ENCODE peak calls at places on chromosome 22, in seven cellular contexts. G is SK-N-SH, E is K562, Y is GM12878, A is HCT116, J is HepG2, W is H1. I is an unnamed sample.

GRCh38 chr22:19998232-19998951 is 18.2 kb downstream of the ARVCF start:
- DNase-seq in Y (no peak), A (no peak), E (no peak), J (no peak), G (peak), W (no peak), I (no peak)

GRCh38 chr22:25360411-25360810 is 141.0 kb downstream of the CRYBB2 start:
- DNase-seq in A (no peak), E (no peak), G (no peak), Y (no peak), W (no peak), J (no peak), I (no peak)

GRCh38 chr22:23154461-23154860 is 9.2 kb downstream of the RAB36 start:
- DNase-seq in G (no peak), Y (no peak), A (no peak), E (peak), J (no peak), W (no peak), I (no peak)

GRCh38 chr22:19822301-19823117 is 32.2 kb downstream of the GNB1L start:
- DNase-seq in J (no peak), W (peak), Y (no peak), G (peak), E (no peak), A (no peak), I (no peak)

GRCh38 chr22:49573109-49573765 is 254.4 kb downstream of the BRD1 start:
- DNase-seq in G (no peak), A (no peak), Y (no peak), W (no peak), E (no peak), J (no peak), I (no peak)

GRCh38 chr22:30382340-30382739 is 4.9 kb downstream of the RNF215 start:
- DNase-seq in E (no peak), J (no peak), Y (no peak), W (no peak), A (no peak), G (no peak), I (no peak)

GRCh38 chr22:25062378-25063095 is 110.0 kb downstream of the KIAA1671 start:
- DNase-seq in Y (no peak), W (no peak), E (no peak), G (peak), J (no peak), A (no peak), I (no peak)

GRCh38 chr22:46915978-46916730 is 153.7 kb downstream of the TBC1D22A start:
- DNase-seq in E (no peak), Y (no peak), G (no peak), J (no peak), A (no peak), W (peak), I (no peak)

GRCh38 chr22:37427128-37427710 is at the start of gene ELFN2:
- DNase-seq in W (no peak), G (peak), A (no peak), J (no peak), Y (no peak), E (no peak), I (no peak)

GRCh38 chr22:19497245-19497644 is 17.5 kb downstream of the CDC45 start:
- DNase-seq in W (no peak), A (no peak), E (peak), G (no peak), Y (no peak), J (no peak), I (no peak)

GRCh38 chr22:31906569-31906968 is 37.8 kb upstream of the YWHAH start:
- DNase-seq in E (no peak), W (no peak), A (no peak), J (no peak), G (no peak), Y (no peak), I (no peak)

GRCh38 chr22:45235101-45235777 is 5.5 kb downstream of the KIAA0930 start:
- DNase-seq in A (no peak), E (no peak), G (no peak), J (no peak), W (no peak), Y (peak), I (no peak)

GRCh38 chr22:33922268-33922667 is 2.0 kb upstream of the LARGE1 start:
- DNase-seq in A (no peak), Y (no peak), E (no peak), G (no peak), W (no peak), J (peak), I (no peak)

GRCh38 chr22:49616356-49617231 is 211.1 kb downstream of the BRD1 start:
- DNase-seq in Y (no peak), A (no peak), G (no peak), E (no peak), W (no peak), J (no peak), I (no peak)

GRCh38 chr22:38257170-38257569 is 15.6 kb downstream of the TMEM184B start:
- DNase-seq in A (no peak), E (no peak), J (no peak), G (no peak), W (no peak), Y (no peak), I (no peak)

GRCh38 chr22:31126128-31126868 is 3.5 kb downstream of the INPP5J start:
- DNase-seq in Y (no peak), J (no peak), E (no peak), G (no peak), A (no peak), W (no peak), I (no peak)

GRCh38 chr22:37228106-37229011 is 15.7 kb downstream of the RAC2 start:
- DNase-seq in J (no peak), A (peak), G (no peak), E (no peak), W (no peak), Y (no peak), I (no peak)

GRCh38 chr22:21876486-21877176 is 9.2 kb upstream of the MAPK1 start:
- DNase-seq in G (peak), W (no peak), E (peak), J (no peak), Y (no peak), A (no peak), I (no peak)

GRCh38 chr22:50145741-50146439 is 24.6 kb upstream of the PANX2 start:
- DNase-seq in G (peak), W (no peak), Y (no peak), E (no peak), J (no peak), A (no peak), I (no peak)

GRCh38 chr22:19818264-19819208 is 36.1 kb downstream of the GNB1L start:
- DNase-seq in E (no peak), A (no peak), G (peak), Y (no peak), J (no peak), W (peak), I (no peak)

GRCh38 chr22:40443675-40444482 is 73.5 kb downstream of the SGSM3 start:
- DNase-seq in E (no peak), A (no peak), G (no peak), J (no peak), Y (no peak), W (no peak), I (no peak)

GRCh38 chr22:37735054-37735453 is 38.2 kb downstream of the TRIOBP start:
- DNase-seq in G (peak), A (no peak), J (peak), W (peak), Y (no peak), E (peak), I (no peak)

GRCh38 chr22:33381531-33382406 is 323.6 kb upstream of the SYN3 start:
- DNase-seq in W (no peak), Y (no peak), A (no peak), E (peak), G (no peak), J (no peak), I (no peak)

GRCh38 chr22:31248138-31248745 is 36.1 kb downstream of the LIMK2 start:
- DNase-seq in Y (no peak), E (peak), J (no peak), A (no peak), W (peak), G (peak), I (no peak)

GRCh38 chr22:20062766-20063083 is 17.3 kb upstream of the DGCR8 start:
- DNase-seq in Y (no peak), G (no peak), A (peak), J (no peak), W (no peak), E (no peak), I (no peak)

GRCh38 chr22:24433868-24434471 is 6.6 kb downstream of the ADORA2A start:
- DNase-seq in E (no peak), Y (peak), J (no peak), W (no peak), G (peak), A (no peak), I (no peak)

GRCh38 chr22:41280065-41280464 is 5.9 kb downstream of the RANGAP1 start:
- DNase-seq in E (no peak), A (no peak), J (no peak), G (no peak), W (no peak), Y (no peak), I (no peak)

GRCh38 chr22:32862936-32863661 is 61.6 kb downstream of the TIMP3 start:
- DNase-seq in J (no peak), A (no peak), W (no peak), Y (no peak), E (no peak), G (no peak), I (no peak)

GRCh38 chr22:41106122-41106968 is 14.0 kb downstream of the EP300 start:
- DNase-seq in G (no peak), Y (no peak), J (peak), E (no peak), W (no peak), A (no peak), I (no peak)

GRCh38 chr22:37457093-37457893 is 28.9 kb downstream of the MFNG start:
- DNase-seq in Y (peak), W (peak), E (peak), G (peak), A (peak), J (peak), I (peak)

GRCh38 chr22:22556995-22557925 is 1.8 kb downstream of the PRAME start:
- DNase-seq in E (peak), A (no peak), Y (no peak), W (no peak), G (peak), J (no peak), I (no peak)

GRCh38 chr22:18070556-18071306 is 7.1 kb upstream of the PEX26 start:
- DNase-seq in Y (no peak), G (no peak), J (peak), A (no peak), E (no peak), W (peak), I (no peak)

GRCh38 chr22:39254789-39255298 is 10.1 kb upstream of the PDGFB start:
- DNase-seq in A (no peak), Y (peak), G (no peak), J (no peak), E (no peak), W (no peak), I (no peak)

GRCh38 chr22:19984201-19984753 is 32.3 kb downstream of the ARVCF start:
- DNase-seq in A (peak), W (no peak), Y (no peak), E (peak), J (no peak), G (no peak), I (peak)

GRCh38 chr22:30150212-30150611 is 69.9 kb downstream of the HORMAD2 start:
- DNase-seq in J (no peak), G (no peak), Y (no peak), A (no peak), W (no peak), E (no peak), I (no peak)

GRCh38 chr22:40890881-40891280 is 29.0 kb upstream of the DNAJB7 start:
- DNase-seq in W (no peak), J (no peak), E (no peak), G (no peak), Y (no peak), A (no peak), I (no peak)

GRCh38 chr22:50399751-50400331 is 56.7 kb downstream of the PPP6R2 start:
- DNase-seq in A (peak), W (peak), J (peak), G (peak), E (peak), Y (no peak), I (no peak)

DNA sequence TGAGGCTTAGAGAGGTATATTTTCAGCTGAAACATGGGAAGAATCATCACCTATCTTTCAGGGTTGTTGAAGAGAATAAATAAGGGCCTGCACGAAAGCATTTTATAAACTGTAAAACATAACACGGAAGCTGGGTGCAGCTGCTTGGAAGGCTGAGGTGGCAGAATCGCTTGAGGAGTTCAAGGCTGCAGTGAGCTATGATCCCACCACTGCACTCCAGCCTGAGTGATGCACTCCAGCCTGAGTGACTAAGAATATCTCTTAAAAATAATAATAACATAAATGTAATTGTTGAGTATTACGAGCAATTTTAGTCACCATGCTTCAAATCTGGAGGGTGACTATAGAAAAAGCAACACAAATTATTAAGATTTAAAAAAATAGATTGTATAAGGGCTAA is 16.3 kb downstream of the RBFOX2 start:
- DNase-seq in A (no peak), Y (no peak), G (no peak), E (no peak), W (no peak), J (no peak), I (no peak)
- TF ChIP-seq SIN3A in A (no peak), Y (no peak), G (no peak), E (no peak), W (no peak), J (no peak), I (no peak)

GRCh38 chr22:48477031-48477721 is 1350.5 kb downstream of the BRD1 start:
- DNase-seq in Y (no peak), W (no peak), E (no peak), A (no peak), G (no peak), J (no peak), I (no peak)

GRCh38 chr22:48476599-48476998 is 1351.1 kb downstream of the BRD1 start:
- DNase-seq in G (no peak), W (no peak), A (no peak), J (no peak), E (no peak), Y (no peak), I (no peak)

GRCh38 chr22:48474881-48475280 is 1352.8 kb downstream of the BRD1 start:
- DNase-seq in J (no peak), E (no peak), A (no peak), W (no peak), Y (no peak), G (no peak), I (no peak)

GRCh38 chr22:48475661-48476345 is 1351.9 kb downstream of the BRD1 start:
- DNase-seq in E (no peak), G (no peak), W (no peak), A (no peak), J (no peak), Y (no peak), I (no peak)

DNA sequence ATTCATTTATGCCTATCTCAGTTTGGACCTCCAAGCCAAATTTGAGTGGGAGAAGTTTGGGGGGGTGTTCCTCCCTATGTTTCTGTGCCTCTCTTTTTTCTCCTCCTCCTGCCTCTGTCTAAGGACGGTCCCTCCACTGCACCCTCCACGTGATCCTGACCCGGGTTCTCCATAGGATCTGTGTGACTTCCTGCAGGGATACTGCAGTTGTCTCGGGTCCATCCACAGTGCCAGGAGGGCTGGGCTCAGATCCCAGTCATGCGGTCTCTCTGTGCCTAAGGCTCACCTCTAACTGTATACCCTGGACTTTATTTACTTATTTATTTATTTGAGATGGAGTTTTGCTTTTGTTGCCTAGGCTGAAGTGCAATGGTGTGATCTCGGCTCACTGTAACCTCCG is 1354.5 kb downstream of the BRD1 start:
- DNase-seq in A (no peak), G (no peak), E (no peak), J (no peak), W (no peak), Y (no peak), I (no peak)
- TF ChIP-seq SIN3A in A (no peak), G (no peak), E (no peak), J (no peak), W (no peak), Y (no peak), I (no peak)

GRCh38 chr22:27554106-27554814 is 247.3 kb downstream of the MN1 start:
- DNase-seq in A (no peak), G (no peak), J (no peak), W (no peak), Y (no peak), E (no peak), I (no peak)
- TF ChIP-seq SIN3A in A (no peak), G (no peak), J (no peak), W (no peak), Y (no peak), E (no peak), I (no peak)

GRCh38 chr22:29029202-29030000 is 32.2 kb downstream of the C22orf31 start:
- DNase-seq in W (no peak), Y (no peak), J (no peak), G (no peak), A (no peak), E (no peak), I (no peak)
- TF ChIP-seq SIN3A in W (no peak), Y (no peak), J (no peak), G (no peak), A (no peak), E (no peak), I (no peak)

GRCh38 chr22:43566561-43567332 is 154.9 kb downstream of the MPPED1 start:
- DNase-seq in J (no peak), A (no peak), Y (no peak), W (no peak), G (no peak), E (no peak), I (no peak)
- TF ChIP-seq SIN3A in J (no peak), A (no peak), Y (no peak), W (no peak), G (no peak), E (no peak), I (no peak)

I was measured in Panc1.